ENCODE peak calls at places on chromosome 5, in seven cellular contexts. H is IMR-90, X is mesendoderm, Q is H9, D is mesenchymal stem cell, U is H1, R is trophoblast cell. C is an unnamed sample.

GRCh38 chr5:122182491-122182921 is 53.2 kb downstream of the ZNF474 start:
- DNase-seq in H (peak; percentile 89), X (peak; percentile 45), Q (peak; percentile 42), D (peak; percentile 62), U (no peak), R (peak; percentile 19), C (no peak)

GRCh38 chr5:179253730-179254129 is 91.5 kb downstream of the ADAMTS2 start:
- DNase-seq in H (no peak), X (no peak), Q (peak; percentile 12), D (no peak), U (no peak), R (no peak), C (no peak)

GRCh38 chr5:149125386-149125891 is 15.9 kb upstream of the ABLIM3 start:
- DNase-seq in H (peak; percentile 18), X (peak; percentile 87), Q (peak; percentile 87), D (no peak), U (peak; percentile 58), R (peak; percentile 84), C (no peak)

GRCh38 chr5:73865315-73865714 is 239.3 kb downstream of the ARHGEF28 start:
- DNase-seq in H (no peak), X (no peak), Q (no peak), D (no peak), U (no peak), R (no peak), C (no peak)

GRCh38 chr5:123549256-123549904 is 37.4 kb downstream of the CSNK1G3 start:
- DNase-seq in H (no peak), X (no peak), Q (no peak), D (no peak), U (no peak), R (no peak), C (no peak)

GRCh38 chr5:87825583-87825982 is 412.9 kb upstream of the CCNH start:
- DNase-seq in H (no peak), X (peak; percentile 40), Q (no peak), D (peak; percentile 1), U (no peak), R (no peak), C (no peak)

GRCh38 chr5:95892784-95893354 is 68.8 kb downstream of the ELL2 start:
- DNase-seq in H (no peak), X (peak; percentile 67), Q (peak; percentile 40), D (peak; percentile 57), U (no peak), R (no peak), C (no peak)

GRCh38 chr5:132209131-132209530 is 18.5 kb downstream of the P4HA2 start:
- DNase-seq in H (peak; percentile 78), X (no peak), Q (no peak), D (peak; percentile 50), U (no peak), R (peak; percentile 35), C (no peak)

GRCh38 chr5:104189909-104190308 is 627.3 kb upstream of the NUDT12 start:
- DNase-seq in H (peak; percentile 59), X (no peak), Q (no peak), D (peak; percentile 73), U (no peak), R (no peak), C (no peak)

GRCh38 chr5:52710972-52711596 is 76.6 kb upstream of the ITGA1 start:
- DNase-seq in H (no peak), X (no peak), Q (no peak), D (peak; percentile 55), U (no peak), R (no peak), C (no peak)

GRCh38 chr5:141992349-141992963 is 20.4 kb downstream of the GNPDA1 start:
- DNase-seq in H (peak; percentile 62), X (peak; percentile 68), Q (no peak), D (peak; percentile 67), U (peak; percentile 79), R (peak; percentile 73), C (peak; percentile 57)

GRCh38 chr5:64742411-64742810 is 26.1 kb downstream of the SREK1IP1 start:
- DNase-seq in H (no peak), X (no peak), Q (no peak), D (no peak), U (no peak), R (no peak), C (no peak)

GRCh38 chr5:135225856-135226560 is 173.0 kb downstream of the MACROH2A1 start:
- DNase-seq in H (no peak), X (no peak), Q (no peak), D (no peak), U (no peak), R (no peak), C (no peak)

GRCh38 chr5:170221319-170221718 is 11.5 kb upstream of the C5orf58 start:
- DNase-seq in H (peak; percentile 6), X (peak; percentile 88), Q (no peak), D (peak; percentile 91), U (no peak), R (no peak), C (peak; percentile 82)

GRCh38 chr5:133240425-133241091 is 188.7 kb downstream of the HSPA4 start:
- DNase-seq in H (peak; percentile 99), X (peak; percentile 32), Q (no peak), D (peak; percentile 97), U (no peak), R (peak; percentile 82), C (no peak)

GRCh38 chr5:68396722-68397121 is 181.2 kb downstream of the PIK3R1 start:
- DNase-seq in H (no peak), X (no peak), Q (no peak), D (no peak), U (no peak), R (no peak), C (no peak)

GRCh38 chr5:4570047-4571015 is 569.8 kb upstream of the ADAMTS16 start:
- DNase-seq in H (no peak), X (peak; percentile 54), Q (no peak), D (no peak), U (no peak), R (no peak), C (peak; percentile 15)

GRCh38 chr5:36389245-36389644 is 87.5 kb upstream of the RANBP3L start:
- DNase-seq in H (no peak), X (peak; percentile 45), Q (no peak), D (peak; percentile 82), U (no peak), R (no peak), C (no peak)

GRCh38 chr5:21709766-21710165 is 1143.4 kb downstream of the CDH12 start:
- DNase-seq in H (no peak), X (no peak), Q (no peak), D (no peak), U (no peak), R (no peak), C (no peak)

GRCh38 chr5:122478741-122479459 is 166.9 kb downstream of the SNCAIP start:
- DNase-seq in H (peak; percentile 74), X (no peak), Q (no peak), D (peak; percentile 10), U (no peak), R (peak; percentile 82), C (no peak)

GRCh38 chr5:42242829-42243485 is 180.3 kb upstream of the GHR start:
- DNase-seq in H (no peak), X (no peak), Q (no peak), D (no peak), U (no peak), R (no peak), C (no peak)

GRCh38 chr5:61023131-61023530 is 78.1 kb downstream of the NDUFAF2 start:
- DNase-seq in H (peak; percentile 73), X (no peak), Q (no peak), D (peak; percentile 37), U (no peak), R (no peak), C (no peak)

GRCh38 chr5:95281211-95281610 is 3.7 kb downstream of the MCTP1 start:
- DNase-seq in H (peak; percentile 1), X (peak; percentile 95), Q (peak; percentile 78), D (peak; percentile 22), U (no peak), R (no peak), C (no peak)

GRCh38 chr5:176825957-176826356 is 15.6 kb downstream of the UNC5A start:
- DNase-seq in H (no peak), X (no peak), Q (no peak), D (no peak), U (no peak), R (no peak), C (no peak)

GRCh38 chr5:176825234-176825633 is 14.9 kb downstream of the UNC5A start:
- DNase-seq in H (no peak), X (no peak), Q (no peak), D (no peak), U (no peak), R (no peak), C (no peak)

GRCh38 chr5:176830422-176831025 is 20.2 kb downstream of the UNC5A start:
- DNase-seq in H (no peak), X (no peak), Q (no peak), D (no peak), U (no peak), R (no peak), C (no peak)

GRCh38 chr5:176829320-176829719 is 19.0 kb downstream of the UNC5A start:
- DNase-seq in H (no peak), X (no peak), Q (no peak), D (no peak), U (no peak), R (no peak), C (no peak)

DNA sequence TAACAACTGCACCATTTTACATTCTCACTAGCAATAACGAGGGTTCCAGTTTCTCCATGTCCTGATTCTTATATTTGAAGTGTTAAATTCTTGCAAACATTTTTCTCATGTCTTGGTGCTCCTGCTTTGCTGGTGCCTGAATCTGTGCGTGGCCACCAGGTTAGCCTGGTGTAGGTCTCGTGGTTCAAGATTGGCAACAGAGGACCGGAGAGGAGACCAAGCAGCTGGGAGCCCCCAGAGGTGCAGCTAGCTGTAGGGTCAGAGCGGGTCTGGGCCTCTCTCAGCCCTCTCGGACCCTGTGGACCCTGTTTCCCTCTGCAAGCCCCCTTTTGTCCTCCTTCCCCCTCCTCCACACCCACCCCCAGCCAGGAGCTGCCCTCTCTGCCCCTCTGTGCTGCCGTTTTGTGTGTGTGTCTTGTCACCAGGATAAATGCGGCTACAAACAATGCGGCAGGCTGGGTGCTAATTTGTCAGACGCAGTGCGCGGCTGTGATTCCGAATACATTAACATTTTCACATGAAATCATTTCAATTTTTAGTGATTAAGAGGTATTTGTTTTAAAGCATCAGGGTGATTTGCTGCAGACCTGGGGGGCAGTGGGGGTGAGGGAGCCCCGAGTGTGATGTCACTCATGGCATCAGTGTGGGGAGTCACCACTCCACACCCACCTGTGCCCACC is 17.5 kb downstream of the UNC5A start:
- DNase-seq in H (no peak), X (no peak), Q (no peak), D (no peak), U (no peak), R (no peak), C (no peak)
- H2BK5ac ChIP-seq in H (no peak overlapping the region), X (no peak overlapping the region), Q (no peak overlapping the region), D (no peak overlapping the region), U (no peak overlapping the region), R (no peak overlapping the region), C (peak overlapping the region; percentile 59)

GRCh38 chr5:139655727-139656271 is 7.7 kb downstream of the CXXC5 start:
- DNase-seq in H (peak; percentile 69), X (no peak), Q (no peak), D (peak; percentile 89), U (no peak), R (no peak), C (no peak)
- H3K4me1 ChIP-seq in H (peaks cover 75% of the 10 kb centered on the region), X (peaks cover 58% of the 10 kb centered on the region), Q (peaks cover 47% of the 10 kb centered on the region), D (peaks cover 69% of the 10 kb centered on the region), U (peaks cover 28% of the 10 kb centered on the region), R (peaks cover 87% of the 10 kb centered on the region), C (peaks cover 74% of the 10 kb centered on the region)

GRCh38 chr5:1239514-1240251 is 14.5 kb downstream of the SLC6A18 start:
- DNase-seq in H (no peak), X (no peak), Q (no peak), D (no peak), U (no peak), R (no peak), C (no peak)
- H2BK5ac ChIP-seq in H (no peak overlapping the region), X (no peak overlapping the region), Q (no peak overlapping the region), D (no peak overlapping the region), U (peak overlapping the region; percentile 39), R (no peak overlapping the region), C (peak overlapping the region; percentile 44)

GRCh38 chr5:91126888-91127287 is 256.2 kb downstream of the ARRDC3 start:
- DNase-seq in H (no peak), X (no peak), Q (no peak), D (no peak), U (no peak), R (no peak), C (no peak)
- H3K4me1 ChIP-seq in H (peaks cover 15% of the 10 kb centered on the region), X (no peaks in the 10 kb centered on the region), Q (no peaks in the 10 kb centered on the region), D (peaks cover 4% of the 10 kb centered on the region), U (no peaks in the 10 kb centered on the region), R (peaks cover 2% of the 10 kb centered on the region), C (no peaks in the 10 kb centered on the region)